ENCODE peak calls at places on chromosomes 11 and 22, in seven cellular contexts. I, O, P, F, Z, T and L are unnamed samples.
A peak's percentile ranks its signal among the peaks of the same experiment; 100 is the strongest.

GRCh38 chr22:23106906-23107367 is 34.9 kb downstream of the RSPH14 start:
- DNase-seq in I (no peak), O (no peak), P (no peak), F (no peak), Z (peak; percentile 39), T (peak; percentile 66), L (no peak)

GRCh38 chr11:126079640-126080205 is 17.1 kb upstream of the CDON start:
- DNase-seq in I (no peak), O (no peak), P (no peak), F (peak; percentile 62), Z (peak; percentile 63), T (no peak), L (no peak)

GRCh38 chr11:64790205-64791095 is 12.1 kb upstream of the SF1 start:
- DNase-seq in I (no peak), O (no peak), P (no peak), F (no peak), Z (no peak), T (no peak), L (no peak)

GRCh38 chr11:56375324-56375723 is at the start of gene OR8U1:
- DNase-seq in I (no peak), O (no peak), P (no peak), F (no peak), Z (no peak), T (no peak), L (no peak)

GRCh38 chr22:25134028-25134427 is 65.6 kb upstream of the CRYBB3 start:
- DNase-seq in I (no peak), O (no peak), P (no peak), F (peak; percentile 47), Z (no peak), T (no peak), L (no peak)

GRCh38 chr11:31968774-31969433 is 122.0 kb upstream of the RCN1 start:
- DNase-seq in I (no peak), O (no peak), P (no peak), F (peak; percentile 62), Z (no peak), T (no peak), L (peak; percentile 32)

GRCh38 chr22:37607010-37607911 is 1.4 kb upstream of the GGA1 start:
- DNase-seq in I (peak; percentile 83), O (peak; percentile 49), P (peak; percentile 100), F (peak; percentile 87), Z (peak; percentile 77), T (peak; percentile 75), L (peak; percentile 64)

GRCh38 chr11:15493066-15493465 is 378.3 kb downstream of the INSC start:
- DNase-seq in I (peak; percentile 6), O (no peak), P (no peak), F (no peak), Z (no peak), T (no peak), L (no peak)

GRCh38 chr22:19555651-19556050 is 31.4 kb upstream of the CLDN5 start:
- DNase-seq in I (no peak), O (no peak), P (no peak), F (no peak), Z (no peak), T (peak; percentile 22), L (no peak)

GRCh38 chr11:74644084-74644483 is 51.7 kb downstream of the POLD3 start:
- DNase-seq in I (no peak), O (no peak), P (no peak), F (no peak), Z (no peak), T (no peak), L (no peak)

GRCh38 chr11:121244861-121245260 is 47.7 kb upstream of the SC5D start:
- DNase-seq in I (no peak), O (no peak), P (no peak), F (no peak), Z (no peak), T (no peak), L (no peak)

GRCh38 chr11:125072210-125072960 is 9.3 kb downstream of the SLC37A2 start:
- DNase-seq in I (no peak), O (peak; percentile 91), P (no peak), F (no peak), Z (peak; percentile 45), T (no peak), L (no peak)

GRCh38 chr11:1838077-1838425 is 730 bp upstream of the TNNI2 start:
- DNase-seq in I (no peak), O (no peak), P (no peak), F (no peak), Z (no peak), T (no peak), L (no peak)

GRCh38 chr11:116852261-116853125 is 15.1 kb upstream of the APOA1 start:
- DNase-seq in I (no peak), O (no peak), P (no peak), F (no peak), Z (no peak), T (no peak), L (no peak)

GRCh38 chr11:126189109-126189929 is 22.1 kb downstream of the RPUSD4 start:
- DNase-seq in I (no peak), O (peak; percentile 52), P (no peak), F (no peak), Z (peak; percentile 94), T (no peak), L (no peak)

GRCh38 chr11:126583101-126583500 is 227.6 kb downstream of the ST3GAL4 start:
- DNase-seq in I (no peak), O (no peak), P (no peak), F (no peak), Z (no peak), T (no peak), L (no peak)

GRCh38 chr22:33073989-33074391 is 15.8 kb upstream of the SYN3 start:
- DNase-seq in I (no peak), O (no peak), P (no peak), F (no peak), Z (no peak), T (no peak), L (peak; percentile 48)

GRCh38 chr11:97451441-97451840 is 1061.6 kb downstream of the JRKL start:
- DNase-seq in I (no peak), O (no peak), P (no peak), F (no peak), Z (no peak), T (no peak), L (no peak)

GRCh38 chr11:122863704-122864326 is 18.7 kb upstream of the JHY start:
- DNase-seq in I (peak; percentile 37), O (no peak), P (no peak), F (peak; percentile 60), Z (no peak), T (peak; percentile 42), L (no peak)

GRCh38 chr22:39530692-39531331 is 1.7 kb downstream of the RPS19BP1 start:
- DNase-seq in I (no peak), O (no peak), P (no peak), F (peak; percentile 45), Z (peak; percentile 57), T (peak; percentile 69), L (no peak)

GRCh38 chr22:42614312-42615091 is at the start of gene POLDIP3:
- DNase-seq in I (peak; percentile 96), O (peak; percentile 78), P (peak; percentile 98), F (peak; percentile 88), Z (peak; percentile 93), T (peak; percentile 90), L (no peak)

GRCh38 chr11:63611395-63611747 is 2.9 kb downstream of the PLAAT3 start:
- DNase-seq in I (no peak), O (no peak), P (no peak), F (no peak), Z (no peak), T (no peak), L (no peak)
- TF ChIP-seq CTCF in I (no peak), O (no peak), P (no peak), F (no peak), Z (no peak), T (no peak), L (no peak)

GRCh38 chr22:27879923-27880322 is 39.1 kb downstream of the PITPNB start:
- DNase-seq in I (peak; percentile 13), O (no peak), P (no peak), F (peak; percentile 55), Z (peak; percentile 56), T (peak; percentile 25), L (no peak)
- TF ChIP-seq SIN3A in I (no peak), O (no peak), P (no peak), F (no peak), Z (no peak), T (no peak), L (no peak)

GRCh38 chr11:440065-441042 is 1.5 kb downstream of the ANO9 start:
- DNase-seq in I (no peak), O (no peak), P (no peak), F (peak; percentile 35), Z (peak; percentile 32), T (peak; percentile 65), L (no peak)
- TF ChIP-seq CTCF in I (no peak), O (peak; percentile 19), P (peak; percentile 24), F (peak; percentile 13), Z (peak; percentile 64), T (peak; percentile 72), L (no peak)

GRCh38 chr11:3056296-3057068 is 741 bp downstream of the CARS1 start:
- DNase-seq in I (no peak), O (no peak), P (no peak), F (peak; percentile 46), Z (no peak), T (no peak), L (no peak)
- TF ChIP-seq SIN3A in I (no peak), O (no peak), P (no peak), F (no peak), Z (no peak), T (no peak), L (no peak)

DNA sequence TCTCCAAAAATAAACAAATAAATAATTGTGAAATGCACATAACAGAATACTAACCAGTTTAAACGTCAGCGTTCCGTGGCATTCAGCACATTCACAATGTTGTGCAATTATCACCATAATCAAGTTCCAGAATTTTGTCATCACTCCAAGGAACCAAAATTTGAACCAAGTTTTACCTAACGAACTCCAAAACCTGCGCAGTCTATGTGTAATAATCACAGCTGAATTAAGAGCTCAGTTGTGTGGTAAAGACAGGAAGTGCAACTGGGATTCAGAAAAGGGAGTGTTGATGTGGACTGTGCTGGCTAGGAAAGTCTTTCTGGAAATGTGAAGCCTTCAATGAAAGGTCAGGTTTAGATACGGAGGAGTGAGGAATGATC is 5.4 kb upstream of the MCAM start:
- DNase-seq in I (no peak), O (no peak), P (no peak), F (no peak), Z (no peak), T (no peak), L (no peak)
- TF ChIP-seq CTCF in I (peak; percentile 5), O (no peak), P (no peak), F (no peak), Z (no peak), T (no peak), L (no peak)

GRCh38 chr11:33779849-33780528 is 5.7 kb upstream of the FBXO3 start:
- DNase-seq in I (no peak), O (no peak), P (no peak), F (no peak), Z (peak; percentile 11), T (no peak), L (no peak)
- TF ChIP-seq SIN3A in I (no peak), O (no peak), P (no peak), F (no peak), Z (no peak), T (no peak), L (no peak)